ENCODE peak calls at places on chromosomes 13 and 19, in seven cellular contexts. A is GM19239; W is aorta; V is activated CD4-positive, CD25-positive, alpha-beta regulatory T cell; Z is ELR; C is NCI-H1417; L is T-helper 1 cell. G is an unnamed sample.

GRCh38 chr13:49367640-49368431 is 76.0 kb downstream of the CAB39L start:
- DNase-seq in L (no peak), W (no peak), Z (no peak), C (no peak), A (no peak), V (no peak), G (no peak)

GRCh38 chr19:41420101-41420880 is 6.9 kb downstream of the B3GNT8 start:
- DNase-seq in Z (no peak), A (no peak), L (no peak), W (no peak), C (no peak), V (no peak), G (no peak)

GRCh38 chr19:44212865-44213346 is 574 bp downstream of the ZNF227 start:
- DNase-seq in A (no peak), W (no peak), L (no peak), V (no peak), Z (peak; percentile 71), C (no peak), G (peak; percentile 37)

GRCh38 chr13:44165172-44165894 is 208.3 kb upstream of the SERP2 start:
- DNase-seq in W (no peak), L (no peak), C (no peak), Z (no peak), V (no peak), A (no peak), G (no peak)

GRCh38 chr13:76481738-76482137 is 404.5 kb downstream of the KCTD12 start:
- DNase-seq in L (no peak), W (no peak), A (no peak), Z (no peak), V (no peak), C (no peak), G (no peak)

GRCh38 chr19:29662604-29663404 is 2.5 kb upstream of the PLEKHF1 start:
- DNase-seq in A (no peak), W (peak; percentile 92), L (no peak), Z (peak; percentile 92), V (no peak), C (no peak), G (peak; percentile 17)

GRCh38 chr19:33426621-33427475 is 53.3 kb downstream of the CEBPG start:
- DNase-seq in W (peak; percentile 62), L (no peak), A (no peak), Z (no peak), C (peak; percentile 95), V (no peak), G (no peak)

GRCh38 chr13:41188584-41188983 is 5.8 kb downstream of the KBTBD7 start:
- DNase-seq in A (no peak), Z (peak; percentile 84), V (no peak), C (no peak), L (no peak), W (no peak), G (no peak)

GRCh38 chr13:110445183-110445582 is 116.3 kb downstream of the RAB20 start:
- DNase-seq in A (peak; percentile 24), W (no peak), V (no peak), L (no peak), C (no peak), Z (peak; percentile 89), G (no peak)

GRCh38 chr13:39676315-39676876 is 20.9 kb downstream of the COG6 start:
- DNase-seq in Z (peak; percentile 76), L (peak; percentile 28), A (no peak), V (peak; percentile 1), C (peak; percentile 31), W (no peak), G (peak; percentile 61)

GRCh38 chr19:39405930-39406655 is 554 bp upstream of the ZFP36 start:
- DNase-seq in A (no peak), Z (no peak), V (peak; percentile 84), W (no peak), C (no peak), L (peak; percentile 85), G (no peak)

GRCh38 chr19:13865578-13866462 is 11.1 kb upstream of the NANOS3 start:
- DNase-seq in C (no peak), W (no peak), V (no peak), Z (no peak), A (no peak), L (no peak), G (peak; percentile 69)

GRCh38 chr13:41458187-41458938 is 1.0 kb downstream of the RGCC start:
- DNase-seq in A (no peak), Z (peak; percentile 30), C (peak; percentile 3), W (peak; percentile 84), V (peak; percentile 26), L (no peak), G (peak; percentile 39)

GRCh38 chr19:9986787-9987281 is 23.5 kb downstream of the COL5A3 start:
- DNase-seq in V (no peak), Z (no peak), C (no peak), W (no peak), A (no peak), L (no peak), G (no peak)

GRCh38 chr19:8050274-8051096 is 2.1 kb upstream of the CCL25 start:
- DNase-seq in L (peak; percentile 84), W (peak; percentile 91), A (peak; percentile 81), V (peak; percentile 58), C (peak; percentile 30), Z (peak; percentile 62), G (peak; percentile 85)

GRCh38 chr13:36344173-36344572 is 2.0 kb downstream of the SPART start:
- DNase-seq in V (no peak), L (no peak), A (no peak), W (no peak), Z (peak; percentile 39), C (no peak), G (no peak)

GRCh38 chr19:5706876-5707573 is 12.9 kb downstream of the LONP1 start:
- DNase-seq in C (no peak), L (no peak), Z (no peak), V (no peak), A (no peak), W (peak; percentile 74), G (no peak)

GRCh38 chr19:14758816-14759215 is 19.5 kb downstream of the ADGRE2 start:
- DNase-seq in C (no peak), A (no peak), V (no peak), L (no peak), W (no peak), Z (no peak), G (peak; percentile 94)

GRCh38 chr13:32284927-32285632 is 30.1 kb downstream of the ZAR1L start:
- DNase-seq in A (no peak), W (no peak), V (no peak), C (no peak), L (no peak), Z (peak; percentile 32), G (no peak)

GRCh38 chr19:16589917-16590316 is 17.7 kb upstream of the SLC35E1 start:
- DNase-seq in A (no peak), C (no peak), Z (no peak), L (no peak), V (no peak), W (no peak), G (no peak)

GRCh38 chr19:29492761-29493160 is 33.0 kb upstream of the VSTM2B start:
- DNase-seq in A (no peak), W (no peak), C (no peak), V (no peak), Z (no peak), L (no peak), G (no peak)

GRCh38 chr13:76725211-76725610 is 161.0 kb downstream of the KCTD12 start:
- DNase-seq in V (no peak), C (no peak), A (no peak), L (no peak), Z (peak; percentile 6), W (no peak), G (no peak)

GRCh38 chr19:1284293-1284978 is 1.2 kb upstream of the EFNA2 start:
- DNase-seq in W (no peak), L (no peak), C (no peak), Z (no peak), V (no peak), A (no peak), G (no peak)

GRCh38 chr13:110012102-110012739 is 225.8 kb upstream of the IRS2 start:
- DNase-seq in A (no peak), L (no peak), C (no peak), W (no peak), V (no peak), Z (peak; percentile 98), G (no peak)

GRCh38 chr13:57264965-57265364 is 98.0 kb downstream of the PRR20E start:
- DNase-seq in Z (no peak), A (no peak), W (no peak), C (no peak), L (no peak), V (no peak), G (no peak)

GRCh38 chr13:110044521-110045200 is 258.3 kb upstream of the IRS2 start:
- DNase-seq in A (no peak), C (peak; percentile 76), V (no peak), Z (no peak), L (no peak), W (no peak), G (no peak)

GRCh38 chr19:794989-795658 is 2.1 kb upstream of the PTBP1 start:
- DNase-seq in W (no peak), C (no peak), V (no peak), A (no peak), L (no peak), Z (no peak), G (no peak)

G was measured in NCI-H146.